ENCODE peak calls at places on chromosomes 11 and 22, in four cellular contexts. L is left cardiac atrium, A is SW480, K is fibroblast of lung. G is an unnamed sample.

GRCh38 chr22:29673361-29673760 is 46.4 kb upstream of the CABP7 start:
- DNase-seq in L (no peak), A (no peak), K (no peak), G (no peak)

GRCh38 chr11:19723572-19724342 is 11.1 kb downstream of the NAV2 start:
- DNase-seq in L (peak; percentile 29), A (peak; percentile 94), K (peak; percentile 64), G (peak; percentile 20)

GRCh38 chr11:35364101-35364780 is 55.1 kb downstream of the SLC1A2 start:
- DNase-seq in L (peak; percentile 79), A (peak; percentile 40), K (peak; percentile 94), G (peak; percentile 36)

GRCh38 chr11:41659990-41660389 is 200.5 kb upstream of the LRRC4C start:
- DNase-seq in L (no peak), A (peak; percentile 34), K (peak; percentile 3), G (no peak)

GRCh38 chr11:102399189-102399588 is 52.2 kb downstream of the BIRC2 start:
- DNase-seq in L (no peak), A (no peak), K (no peak), G (no peak)

GRCh38 chr11:59822989-59823566 is 12.5 kb upstream of the MRPL16 start:
- DNase-seq in L (no peak), A (peak; percentile 75), K (peak; percentile 50), G (peak; percentile 52)

GRCh38 chr11:46335858-46336600 is 11.2 kb upstream of the DGKZ start:
- DNase-seq in L (no peak), A (peak; percentile 29), K (no peak), G (no peak)

GRCh38 chr11:12155696-12156095 is 45.3 kb downstream of the MICAL2 start:
- DNase-seq in L (no peak), A (no peak), K (no peak), G (no peak)

GRCh38 chr22:46935506-46936377 is 173.3 kb downstream of the TBC1D22A start:
- DNase-seq in L (no peak), A (peak; percentile 27), K (no peak), G (peak; percentile 13)

GRCh38 chr22:27752771-27753170 is 48.8 kb downstream of the MN1 start:
- DNase-seq in L (peak; percentile 78), A (no peak), K (peak; percentile 61), G (peak; percentile 56)

GRCh38 chr11:83972536-83972935 is 686.4 kb upstream of the CCDC90B start:
- DNase-seq in L (no peak), A (no peak), K (no peak), G (no peak)

GRCh38 chr11:82771781-82772180 is 38.1 kb upstream of the FAM181B start:
- DNase-seq in L (no peak), A (no peak), K (no peak), G (no peak)

GRCh38 chr11:121521145-121522042 is 68.6 kb upstream of the SORL1-AS1 start:
- DNase-seq in L (no peak), A (no peak), K (no peak), G (no peak)

GRCh38 chr11:93017821-93018690 is 48.6 kb downstream of the MTNR1B start:
- DNase-seq in L (no peak), A (peak; percentile 8), K (peak; percentile 84), G (no peak)

GRCh38 chr11:7257744-7258143 is 6.0 kb downstream of the SYT9 start:
- DNase-seq in L (no peak), A (peak; percentile 39), K (no peak), G (no peak)

GRCh38 chr11:62427630-62428233 is 8.9 kb downstream of the SCGB1A1 start:
- DNase-seq in L (no peak), A (peak; percentile 32), K (peak; percentile 74), G (no peak)

GRCh38 chr22:46355369-46355995 is 20.0 kb downstream of the TRMU start:
- DNase-seq in L (peak; percentile 75), A (no peak), K (peak; percentile 42), G (peak; percentile 57)

GRCh38 chr22:43239102-43239875 is 52.4 kb upstream of the TTLL12 start:
- DNase-seq in L (no peak), A (no peak), K (no peak), G (peak; percentile 30)

GRCh38 chr11:17845431-17845881 is 110.9 kb downstream of the KCNC1 start:
- DNase-seq in L (no peak), A (peak; percentile 20), K (peak; percentile 89), G (no peak)

GRCh38 chr22:47781427-47782111 is 1019.1 kb downstream of the TBC1D22A start:
- DNase-seq in L (no peak), A (no peak), K (no peak), G (no peak)

GRCh38 chr11:47983464-47984397 is 3.4 kb downstream of the PTPRJ start:
- DNase-seq in L (no peak), A (no peak), K (peak; percentile 57), G (no peak)

GRCh38 chr22:30566125-30566524 is 8.3 kb downstream of the GAL3ST1 start:
- DNase-seq in L (no peak), A (peak; percentile 69), K (no peak), G (no peak)